ENCODE peak calls at places on chromosome 2, in ten cellular contexts. B is ovary, C is AG10803, X is cardiac fibroblast, V is chondrocyte, M is tibial nerve, Q is GM13977, I is glutamatergic neuron, O is WTC11, E is A549. A is an unnamed sample.

GRCh38 chr2:209470466-209470865 is 46.6 kb downstream of the MAP2 start:
- DNase-seq in X (no peak), Q (no peak), B (no peak), O (no peak), E (no peak), M (no peak), C (no peak), V (no peak), I (no peak), A (no peak)

GRCh38 chr2:156784034-156784433 is 347.9 kb downstream of the GPD2 start:
- DNase-seq in Q (no peak), C (no peak), X (no peak), E (no peak), V (no peak), B (no peak), M (no peak), I (peak), O (no peak), A (no peak)

GRCh38 chr2:151241224-151241623 is 20.4 kb downstream of the RBM43 start:
- DNase-seq in B (no peak), E (no peak), C (peak), M (no peak), Q (no peak), X (peak), V (no peak), I (no peak), O (no peak), A (no peak)

GRCh38 chr2:118815731-118816130 is 31.7 kb downstream of the EN1 start:
- DNase-seq in O (no peak), M (no peak), Q (no peak), C (no peak), E (no peak), V (no peak), B (no peak), I (no peak), X (no peak), A (no peak)

GRCh38 chr2:51782874-51783765 is 751.2 kb upstream of the NRXN1 start:
- DNase-seq in X (peak), Q (no peak), M (no peak), B (no peak), V (no peak), O (no peak), C (peak), E (no peak), I (no peak), A (no peak)

GRCh38 chr2:16644204-16644925 is 21.3 kb downstream of the CYRIA start:
- DNase-seq in B (no peak), C (no peak), X (peak), Q (no peak), O (no peak), V (no peak), E (no peak), I (no peak), M (no peak), A (no peak)

GRCh38 chr2:33706410-33706809 is 107.3 kb upstream of the FAM98A start:
- DNase-seq in I (no peak), V (no peak), O (no peak), M (no peak), X (no peak), Q (no peak), E (no peak), C (no peak), B (no peak), A (no peak)

GRCh38 chr2:84749442-84749841 is 131.4 kb downstream of the TRABD2A start:
- DNase-seq in B (no peak), O (no peak), I (no peak), V (no peak), C (no peak), E (no peak), Q (no peak), X (peak), M (no peak), A (no peak)

GRCh38 chr2:46458763-46459505 is 20.4 kb upstream of the TMEM247 start:
- DNase-seq in V (no peak), I (no peak), M (no peak), O (no peak), C (no peak), B (no peak), Q (no peak), E (no peak), X (no peak), A (no peak)

GRCh38 chr2:317501-318424 is 29.9 kb upstream of the ALKAL2 start:
- DNase-seq in X (peak), C (peak), Q (peak), V (no peak), B (no peak), E (no peak), O (no peak), I (peak), M (no peak), A (no peak)

GRCh38 chr2:173205375-173205774 is 129.7 kb downstream of the MAP3K20 start:
- DNase-seq in E (no peak), X (peak), I (no peak), V (no peak), M (peak), C (peak), Q (no peak), O (no peak), B (peak), A (no peak)

GRCh38 chr2:18950598-18950933 is 361.2 kb upstream of the NT5C1B start:
- DNase-seq in O (no peak), X (no peak), C (no peak), Q (no peak), V (no peak), M (no peak), I (no peak), E (no peak), B (peak), A (no peak)

GRCh38 chr2:74575320-74575719 is 20.8 kb downstream of the DOK1 start:
- DNase-seq in B (no peak), X (no peak), M (no peak), C (peak), E (no peak), O (no peak), I (no peak), V (no peak), Q (no peak), A (no peak)

GRCh38 chr2:110993557-110994231 is 127.0 kb upstream of the BCL2L11 start:
- DNase-seq in Q (no peak), M (no peak), E (no peak), X (no peak), I (no peak), O (no peak), C (no peak), B (no peak), V (no peak), A (no peak)

GRCh38 chr2:71798266-71799012 is 345.1 kb downstream of the DYSF start:
- DNase-seq in V (no peak), Q (peak), M (no peak), B (no peak), X (peak), O (peak), I (peak), E (peak), C (peak), A (no peak)

GRCh38 chr2:23503097-23503496 is 118.1 kb downstream of the KLHL29 start:
- DNase-seq in O (no peak), M (no peak), E (no peak), I (peak), B (no peak), V (no peak), Q (no peak), C (no peak), X (no peak), A (no peak)

GRCh38 chr2:154992826-154993225 is 294.3 kb downstream of the KCNJ3 start:
- DNase-seq in Q (no peak), C (no peak), E (no peak), B (no peak), X (no peak), I (no peak), M (no peak), O (no peak), V (no peak), A (no peak)

GRCh38 chr2:188307850-188308283 is 16.2 kb downstream of the GULP1 start:
- DNase-seq in E (no peak), C (no peak), Q (no peak), I (no peak), X (no peak), V (no peak), O (no peak), M (no peak), B (no peak), A (no peak)

GRCh38 chr2:48759682-48760081 is 4.2 kb upstream of the LHCGR start:
- DNase-seq in E (no peak), I (no peak), X (no peak), V (no peak), O (no peak), B (no peak), Q (no peak), M (no peak), C (no peak), A (no peak)

DNA sequence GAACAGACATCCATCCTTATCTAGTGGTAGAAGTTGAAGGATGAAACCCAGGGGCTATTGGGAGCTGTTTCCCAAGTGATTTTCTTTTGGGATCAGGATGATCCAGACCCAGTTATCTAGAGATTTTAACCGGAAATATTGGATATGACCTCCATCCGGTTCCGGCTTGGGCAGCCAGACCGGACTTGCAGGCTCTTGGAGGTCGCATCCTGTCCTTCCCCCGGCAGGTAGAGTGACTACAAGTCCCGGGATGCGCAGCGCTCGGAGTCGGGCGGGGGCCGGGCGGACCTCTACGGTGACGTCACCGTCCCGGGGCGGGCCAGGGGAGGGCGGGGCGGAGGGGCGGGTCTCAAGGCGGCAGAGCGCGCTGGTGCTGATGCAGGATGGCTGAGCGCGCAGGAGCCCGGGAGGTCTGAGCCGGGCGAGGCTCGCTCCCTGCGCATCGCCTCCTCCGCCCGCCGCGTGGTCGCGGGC is at the start of gene KIF5C:
- DNase-seq in V (no peak), X (peak), C (peak), I (peak), B (peak), E (peak), Q (peak), M (peak), O (peak), A (peak)
- TF ChIP-seq CTCF in V (no peak), X (no peak), C (no peak), I (no peak), B (no peak), E (no peak), Q (no peak), M (no peak), O (no peak), A (no peak)

GRCh38 chr2:176650811-176651559 is 381.7 kb downstream of the MTX2 start:
- DNase-seq in I (no peak), O (no peak), V (no peak), B (no peak), X (no peak), Q (no peak), E (no peak), M (no peak), C (no peak), A (no peak)

GRCh38 chr2:176648691-176649297 is 379.6 kb downstream of the MTX2 start:
- DNase-seq in O (no peak), M (no peak), B (no peak), V (no peak), C (no peak), E (no peak), X (no peak), Q (no peak), I (no peak), A (no peak)

GRCh38 chr2:176652300-176653182 is 383.3 kb downstream of the MTX2 start:
- DNase-seq in B (no peak), E (peak), V (no peak), C (peak), X (peak), I (no peak), M (peak), O (no peak), Q (peak), A (no peak)

GRCh38 chr2:176647325-176648155 is 378.3 kb downstream of the MTX2 start:
- DNase-seq in X (no peak), M (no peak), V (no peak), B (no peak), O (no peak), Q (no peak), I (peak), E (no peak), C (no peak), A (no peak)

GRCh38 chr2:176650101-176650500 is 380.9 kb downstream of the MTX2 start:
- DNase-seq in B (no peak), V (no peak), I (no peak), O (no peak), E (no peak), M (no peak), X (no peak), Q (no peak), C (no peak), A (no peak)
- TF ChIP-seq CTCF in B (no peak), V (peak), I (peak), O (no peak), E (no peak), M (no peak), X (no peak), Q (no peak), C (peak), A (no peak)

GRCh38 chr2:128577141-128577930 is 258.7 kb upstream of the HS6ST1 start:
- DNase-seq in X (no peak), C (no peak), I (no peak), Q (no peak), E (no peak), O (no peak), M (no peak), B (no peak), V (no peak), A (no peak)
- TF ChIP-seq CTCF in X (no peak), C (no peak), I (no peak), Q (no peak), E (no peak), O (no peak), M (no peak), B (no peak), V (no peak), A (no peak)

GRCh38 chr2:99821572-99822369 is 320.6 kb downstream of the AFF3 start:
- DNase-seq in B (no peak), C (peak), E (no peak), Q (no peak), M (no peak), X (peak), O (no peak), I (no peak), V (no peak), A (peak)

GRCh38 chr2:99819766-99820165 is 322.6 kb downstream of the AFF3 start:
- DNase-seq in C (no peak), O (peak), V (no peak), X (no peak), Q (no peak), M (no peak), E (no peak), I (no peak), B (no peak), A (no peak)

GRCh38 chr2:99822487-99823218 is 319.7 kb downstream of the AFF3 start:
- DNase-seq in E (no peak), O (peak), B (no peak), M (no peak), X (no peak), C (no peak), V (no peak), I (no peak), Q (no peak), A (peak)

GRCh38 chr2:99818842-99819241 is 323.5 kb downstream of the AFF3 start:
- DNase-seq in I (no peak), O (no peak), M (no peak), X (peak), C (no peak), B (no peak), V (no peak), E (peak), Q (no peak), A (no peak)

GRCh38 chr2:99821039-99821438 is 321.4 kb downstream of the AFF3 start:
- DNase-seq in O (no peak), X (no peak), C (peak), M (no peak), I (no peak), V (no peak), E (no peak), B (no peak), Q (no peak), A (no peak)
- TF ChIP-seq CTCF in O (no peak), X (no peak), C (peak), M (no peak), I (no peak), V (peak), E (no peak), B (no peak), Q (peak), A (no peak)

DNA sequence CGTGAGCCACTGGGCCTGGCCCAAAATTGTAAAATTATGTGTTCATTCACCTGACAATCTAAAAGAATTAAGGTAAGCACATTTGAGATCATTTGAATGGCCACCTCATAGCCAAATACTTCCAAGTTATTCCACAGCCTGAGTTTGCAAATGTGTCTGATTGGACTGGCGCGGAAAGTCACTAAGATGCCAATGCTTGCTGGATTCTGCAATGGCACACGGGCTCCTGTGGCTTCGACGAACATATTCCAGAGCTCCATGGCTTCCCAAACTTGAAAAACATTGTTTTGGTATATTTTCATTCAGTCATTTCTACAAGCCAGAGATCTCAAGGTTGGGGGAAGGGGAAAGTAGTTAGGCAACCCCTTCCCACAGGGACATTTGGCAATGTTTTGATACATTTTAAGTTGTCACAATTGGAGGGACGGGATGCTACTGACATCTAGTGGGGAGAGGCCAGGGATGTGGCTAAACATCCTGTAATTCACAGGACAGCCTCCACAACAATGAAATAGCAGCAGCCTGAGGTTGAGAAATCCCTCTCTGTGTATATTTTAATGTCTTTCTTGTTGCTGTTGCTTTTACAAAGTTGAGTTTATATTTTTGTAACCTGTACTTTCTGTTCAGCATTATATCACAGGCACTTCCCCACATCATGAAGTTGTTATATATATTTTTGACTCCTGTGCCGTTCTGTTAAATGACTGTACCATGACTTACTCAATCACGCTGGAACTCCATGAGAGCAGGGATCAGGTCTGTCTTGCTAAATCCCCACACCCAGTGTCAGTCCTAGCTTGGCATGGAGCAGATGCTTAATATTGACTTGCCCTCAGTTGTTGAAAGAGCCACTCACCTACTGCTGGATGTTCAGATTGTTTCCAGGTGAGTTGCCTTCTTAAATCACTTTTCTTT is 56.9 kb downstream of the COL4A4 start:
- DNase-seq in Q (peak), B (no peak), M (peak), X (peak), E (peak), V (no peak), C (peak), O (peak), I (peak), A (peak)
- TF ChIP-seq CTCF in Q (peak), B (no peak), M (peak), X (peak), E (peak), V (peak), C (peak), O (peak), I (peak), A (peak)

GRCh38 chr2:132651115-132652099 is 18.6 kb downstream of the LYPD1 start:
- DNase-seq in O (peak), I (no peak), M (no peak), V (no peak), X (peak), Q (no peak), E (peak), C (peak), B (no peak), A (no peak)
- TF ChIP-seq CTCF in O (peak), I (peak), M (peak), V (peak), X (peak), Q (peak), E (peak), C (peak), B (no peak), A (peak)

GRCh38 chr2:10079192-10079930 is 850 bp downstream of the CYS1 start:
- DNase-seq in V (no peak), M (peak), B (peak), E (peak), X (peak), Q (peak), I (peak), C (peak), O (peak), A (no peak)
- TF ChIP-seq CTCF in V (peak), M (no peak), B (no peak), E (no peak), X (no peak), Q (no peak), I (no peak), C (no peak), O (no peak), A (no peak)

GRCh38 chr2:232276084-232276738 is 102.3 kb upstream of the ALPP start:
- DNase-seq in O (no peak), V (no peak), C (no peak), I (peak), Q (no peak), M (no peak), B (no peak), X (no peak), E (no peak), A (no peak)
- TF ChIP-seq CTCF in O (no peak), V (no peak), C (no peak), I (no peak), Q (no peak), M (no peak), B (no peak), X (no peak), E (no peak), A (no peak)

A was measured in osteocyte.